ENCODE peak calls at places on chromosomes 2 and 18, in four cellular contexts. Q is heart left ventricle, V is Peyer's patch, X is transverse colon. W is an unnamed sample.

GRCh38 chr2:230785346-230785745 is 72.7 kb downstream of the CAB39 start:
- DNase-seq in V (no peak), X (no peak), Q (no peak), W (no peak)

GRCh38 chr2:237137626-237138323 is 52.1 kb downstream of the COPS8 start:
- DNase-seq in X (no peak), V (no peak), Q (no peak), W (no peak)

GRCh38 chr2:240642806-240643092 is 17.5 kb downstream of the GPR35 start:
- DNase-seq in X (no peak), V (no peak), Q (no peak), W (no peak)

GRCh38 chr2:37774976-37775907 is 103.8 kb upstream of the CDC42EP3 start:
- DNase-seq in Q (no peak), V (no peak), X (no peak), W (no peak)

GRCh38 chr2:71455741-71456569 is 2.6 kb downstream of the DYSF start:
- DNase-seq in Q (peak; percentile 64), V (no peak), X (no peak), W (no peak)

GRCh38 chr2:109144721-109145120 is 15.7 kb downstream of the SH3RF3 start:
- DNase-seq in X (no peak), Q (no peak), V (no peak), W (no peak)

GRCh38 chr2:43060435-43061016 is 165.9 kb downstream of the ZFP36L2 start:
- DNase-seq in V (peak; percentile 21), Q (no peak), X (no peak), W (no peak)

GRCh38 chr18:49476664-49477411 is 10.2 kb downstream of the C18orf32 start:
- DNase-seq in V (no peak), Q (no peak), X (no peak), W (no peak)

GRCh38 chr2:85413592-85414421 is 3.6 kb upstream of the CAPG start:
- DNase-seq in V (peak; percentile 74), Q (no peak), X (peak; percentile 76), W (peak; percentile 62)

GRCh38 chr2:18498531-18498930 is 61.9 kb downstream of the RDH14 start:
- DNase-seq in Q (no peak), X (no peak), V (no peak), W (no peak)

GRCh38 chr2:174153757-174154680 is 94.3 kb downstream of the OLA1 start:
- DNase-seq in X (no peak), V (no peak), Q (no peak), W (no peak)

GRCh38 chr2:145685323-145686050 is 1165.6 kb upstream of the ZEB2 start:
- DNase-seq in X (no peak), Q (no peak), V (no peak), W (no peak)

GRCh38 chr2:28274911-28275685 is 117.6 kb upstream of the FOSL2 start:
- DNase-seq in V (peak; percentile 75), X (peak; percentile 82), Q (peak; percentile 56), W (peak; percentile 60)

GRCh38 chr2:8645176-8645831 is 36.6 kb upstream of the ID2 start:
- DNase-seq in Q (no peak), V (no peak), X (no peak), W (no peak)

GRCh38 chr2:46381871-46382270 is 84.7 kb downstream of the EPAS1 start:
- DNase-seq in Q (no peak), V (no peak), X (no peak), W (no peak)

GRCh38 chr2:167758292-167758691 is 489.1 kb downstream of the STK39 start:
- DNase-seq in V (no peak), Q (no peak), X (no peak), W (no peak)

GRCh38 chr2:239797316-239797715 is 227.8 kb downstream of the NDUFA10 start:
- DNase-seq in Q (no peak), V (no peak), X (no peak), W (no peak)

GRCh38 chr2:159946326-159946992 is 116.0 kb downstream of the PLA2R1 start:
- DNase-seq in X (no peak), V (no peak), Q (no peak), W (no peak)

GRCh38 chr18:59143441-59143840 is 3.8 kb downstream of the SEC11C start:
- DNase-seq in Q (no peak), V (no peak), X (no peak), W (no peak)

GRCh38 chr2:84846041-84846663 is 34.7 kb downstream of the TRABD2A start:
- DNase-seq in X (no peak), V (no peak), Q (no peak), W (no peak)

GRCh38 chr2:119433636-119434327 is 2.1 kb downstream of the TMEM37 start:
- DNase-seq in V (peak; percentile 72), X (peak; percentile 58), Q (no peak), W (no peak)

GRCh38 chr18:50656841-50657470 is 97.1 kb downstream of the MAPK4 start:
- DNase-seq in X (no peak), V (no peak), Q (no peak), W (no peak)

GRCh38 chr18:77108001-77108692 is 24.4 kb downstream of the MBP start:
- DNase-seq in V (no peak), Q (no peak), X (peak; percentile 51), W (no peak)
- TF ChIP-seq POLR2A in V (no peak), Q (no peak), X (peak; percentile 27), W (no peak)

GRCh38 chr18:31685097-31686082 is 1.0 kb upstream of the B4GALT6 start:
- DNase-seq in Q (peak; percentile 76), X (peak; percentile 76), V (peak; percentile 86), W (peak; percentile 70)
- TF ChIP-seq CTCF in Q (peak; percentile 32), X (peak; percentile 47), V (no peak), W (no peak)

DNA sequence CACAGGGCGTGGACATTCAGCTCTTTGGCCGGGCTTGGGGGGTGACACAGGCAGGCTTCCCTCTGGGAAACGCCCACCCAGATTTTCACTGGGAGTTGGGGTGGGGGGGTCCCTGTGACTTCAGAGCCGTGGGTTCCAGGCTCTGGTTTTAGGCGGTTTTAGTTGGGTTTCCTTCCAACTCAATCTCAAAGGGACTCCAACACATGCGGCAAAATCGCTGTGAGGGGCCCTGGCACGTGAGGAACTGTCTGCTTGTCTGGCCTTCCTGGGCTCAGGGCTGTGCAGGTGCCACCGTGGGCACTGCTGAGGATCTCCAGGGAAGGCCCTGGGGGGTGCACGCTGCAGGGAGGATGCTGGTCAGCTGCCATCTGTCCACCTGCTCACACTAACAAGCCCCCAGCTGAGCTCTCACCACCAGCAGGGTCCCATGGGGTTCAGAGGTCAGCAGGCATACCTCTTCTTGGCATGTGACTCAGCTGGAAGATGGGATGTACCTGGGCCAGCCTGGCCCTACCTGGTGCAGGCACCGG is 11.7 kb downstream of the HS6ST1 start:
- DNase-seq in X (no peak), Q (no peak), V (peak; percentile 43), W (no peak)
- TF ChIP-seq POLR2A in X (no peak), Q (no peak), V (no peak), W (no peak)

GRCh38 chr2:112579280-112579679 is 5.1 kb upstream of the CHCHD5 start:
- DNase-seq in Q (no peak), V (no peak), X (no peak), W (no peak)
- TF ChIP-seq CTCF in Q (no peak), V (no peak), X (no peak), W (no peak)

DNA sequence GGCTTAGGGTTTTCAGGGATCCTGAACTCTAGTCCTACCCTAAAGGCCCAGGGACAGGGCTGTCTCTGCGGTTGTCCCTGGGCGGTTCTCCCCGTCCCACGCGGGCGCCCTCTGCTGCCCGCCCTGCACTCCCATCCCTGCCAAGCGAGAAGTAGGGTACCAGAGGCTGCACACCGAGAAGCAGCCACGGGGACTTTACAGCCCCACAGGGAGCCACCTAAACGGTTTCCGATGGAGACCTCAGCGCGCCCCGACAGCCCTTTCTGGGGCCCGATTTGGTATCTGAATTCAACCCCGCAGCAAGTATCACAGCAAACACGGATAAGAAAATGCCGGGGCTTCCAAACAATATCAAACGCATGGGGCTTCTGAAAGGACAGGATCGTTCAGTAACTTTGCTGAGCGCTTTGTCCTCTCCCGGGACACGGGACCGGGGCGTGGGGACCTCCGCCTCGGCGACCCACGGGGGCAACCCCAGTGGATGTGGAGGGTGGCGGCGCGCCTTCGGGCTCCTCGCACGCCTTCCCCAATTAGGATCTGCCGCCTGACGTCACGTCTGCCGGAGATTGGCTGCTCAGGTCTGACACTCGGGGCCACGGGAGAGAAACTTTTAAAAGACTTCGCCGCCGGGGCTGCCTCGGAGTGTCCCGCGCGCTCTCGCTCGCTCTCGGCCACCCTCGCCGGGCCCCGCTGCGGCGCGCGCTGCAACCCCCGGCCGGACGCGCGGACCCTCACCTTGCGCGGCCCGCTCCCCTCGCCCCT is at the start of gene LTBP1:
- DNase-seq in V (peak; percentile 70), X (peak; percentile 84), Q (peak; percentile 92), W (peak; percentile 69)
- TF ChIP-seq POLR2A in V (peak; percentile 11), X (peak; percentile 18), Q (peak; percentile 80), W (no peak)

GRCh38 chr18:7568426-7568825 is 1.3 kb downstream of the PTPRM start:
- DNase-seq in Q (peak; percentile 47), X (peak; percentile 9), V (no peak), W (peak; percentile 28)
- TF ChIP-seq CTCF in Q (peak; percentile 22), X (no peak), V (no peak), W (peak; percentile 5)

DNA sequence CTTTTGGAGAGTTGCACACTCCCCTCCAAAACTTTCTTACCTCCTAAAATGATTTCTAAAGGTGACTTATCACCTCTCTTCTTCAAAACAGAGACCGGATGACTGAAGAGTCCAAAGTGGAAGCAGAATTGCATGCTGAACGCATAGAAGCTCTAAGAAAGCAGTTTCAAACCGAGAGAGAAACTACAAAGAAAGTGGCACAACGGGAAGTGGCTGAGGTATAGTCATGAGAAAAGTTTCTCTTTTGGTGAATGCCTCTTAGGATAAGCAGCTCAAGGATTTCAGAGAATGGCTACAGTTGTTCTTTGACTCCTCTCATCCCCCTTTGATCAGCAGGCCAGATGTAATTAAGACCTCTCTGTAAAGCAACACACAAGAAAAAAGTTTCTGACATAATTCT is 73.6 kb downstream of the GTF3C3 start:
- DNase-seq in V (no peak), X (no peak), Q (no peak), W (no peak)
- TF ChIP-seq POLR2A in V (no peak), X (no peak), Q (no peak), W (no peak)

W was measured in stomach.